ENCODE peak calls at places on chromosomes 16 and 17, in ten cellular contexts. I, L, Q, G, C, Z, D, X, R and P are unnamed samples.

GRCh38 chr16:88368036-88368435 is 14.7 kb upstream of the ZNF469 start:
- DNase-seq in I (no peak), L (no peak), Q (no peak), G (no peak), C (no peak), Z (no peak), D (no peak), X (no peak), R (no peak), P (no peak)

GRCh38 chr16:27819881-27820610 is 243.5 kb downstream of the GSG1L start:
- DNase-seq in I (no peak), L (no peak), Q (no peak), G (no peak), C (no peak), Z (no peak), D (no peak), X (no peak), R (no peak), P (no peak)

GRCh38 chr17:47719411-47720152 is 13.5 kb upstream of the TBX21 start:
- DNase-seq in I (no peak), L (peak), Q (no peak), G (no peak), C (peak), Z (no peak), D (peak), X (peak), R (peak), P (peak)

GRCh38 chr16:1560866-1561265 is 27.4 kb downstream of the TMEM204 start:
- DNase-seq in I (no peak), L (no peak), Q (no peak), G (no peak), C (no peak), Z (no peak), D (no peak), X (no peak), R (no peak), P (no peak)

GRCh38 chr16:57689772-57690558 is 4.6 kb upstream of the DRC7 start:
- DNase-seq in I (peak), L (no peak), Q (no peak), G (no peak), C (peak), Z (peak), D (no peak), X (no peak), R (no peak), P (no peak)

GRCh38 chr17:79920751-79921410 is 81.6 kb upstream of the CBX4 start:
- DNase-seq in I (no peak), L (no peak), Q (no peak), G (no peak), C (no peak), Z (no peak), D (no peak), X (no peak), R (no peak), P (no peak)

GRCh38 chr16:72903176-72903575 is 144.8 kb downstream of the ZFHX3 start:
- DNase-seq in I (no peak), L (no peak), Q (no peak), G (no peak), C (no peak), Z (no peak), D (no peak), X (no peak), R (no peak), P (no peak)

GRCh38 chr16:14004719-14005315 is 66.3 kb upstream of the MRTFB start:
- DNase-seq in I (no peak), L (no peak), Q (no peak), G (no peak), C (no peak), Z (no peak), D (no peak), X (no peak), R (peak), P (peak)

GRCh38 chr16:67173808-67174705 is 3.7 kb downstream of the NOL3 start:
- DNase-seq in I (peak), L (no peak), Q (peak), G (peak), C (peak), Z (peak), D (no peak), X (peak), R (peak), P (peak)

GRCh38 chr17:29760279-29760721 is 137.6 kb upstream of the CORO6 start:
- DNase-seq in I (no peak), L (no peak), Q (no peak), G (no peak), C (peak), Z (peak), D (no peak), X (peak), R (peak), P (peak)

GRCh38 chr17:2235792-2236365 is 67.7 kb downstream of the SMG6 start:
- DNase-seq in I (no peak), L (no peak), Q (no peak), G (no peak), C (peak), Z (no peak), D (no peak), X (no peak), R (peak), P (no peak)

GRCh38 chr16:12754824-12755543 is 48.7 kb downstream of the CPPED1 start:
- DNase-seq in I (no peak), L (peak), Q (no peak), G (no peak), C (no peak), Z (no peak), D (no peak), X (peak), R (peak), P (peak)

GRCh38 chr17:79305831-79306687 is 231.4 kb downstream of the ENGASE start:
- DNase-seq in I (no peak), L (no peak), Q (no peak), G (no peak), C (peak), Z (no peak), D (no peak), X (no peak), R (no peak), P (peak)

GRCh38 chr17:27544350-27545131 is 86.4 kb upstream of the LGALS9 start:
- DNase-seq in I (no peak), L (no peak), Q (no peak), G (no peak), C (peak), Z (no peak), D (no peak), X (no peak), R (no peak), P (no peak)

GRCh38 chr16:8110572-8111514 is 479.5 kb downstream of the TMEM114 start:
- DNase-seq in I (no peak), L (no peak), Q (no peak), G (no peak), C (no peak), Z (no peak), D (no peak), X (no peak), R (no peak), P (no peak)

GRCh38 chr17:394718-395095 is 42.1 kb upstream of the RPH3AL start:
- DNase-seq in I (no peak), L (no peak), Q (no peak), G (no peak), C (no peak), Z (no peak), D (no peak), X (no peak), R (no peak), P (no peak)

GRCh38 chr16:86455116-86455515 is 55.2 kb upstream of the FOXF1 start:
- DNase-seq in I (no peak), L (peak), Q (no peak), G (no peak), C (peak), Z (no peak), D (peak), X (peak), R (peak), P (peak)

GRCh38 chr16:54493594-54493993 is 207.0 kb upstream of the IRX3 start:
- DNase-seq in I (no peak), L (no peak), Q (no peak), G (no peak), C (no peak), Z (no peak), D (no peak), X (no peak), R (peak), P (no peak)

GRCh38 chr16:84741351-84741791 is 41.6 kb downstream of the USP10 start:
- DNase-seq in I (no peak), L (no peak), Q (no peak), G (no peak), C (peak), Z (no peak), D (no peak), X (no peak), R (peak), P (peak)

GRCh38 chr17:49707246-49707607 is 537 bp downstream of the SLC35B1 start:
- DNase-seq in I (no peak), L (no peak), Q (no peak), G (no peak), C (no peak), Z (no peak), D (no peak), X (no peak), R (peak), P (no peak)

GRCh38 chr17:44901323-44901965 is 2.2 kb upstream of the EFTUD2 start:
- DNase-seq in I (no peak), L (peak), Q (no peak), G (no peak), C (peak), Z (peak), D (no peak), X (peak), R (peak), P (peak)

DNA sequence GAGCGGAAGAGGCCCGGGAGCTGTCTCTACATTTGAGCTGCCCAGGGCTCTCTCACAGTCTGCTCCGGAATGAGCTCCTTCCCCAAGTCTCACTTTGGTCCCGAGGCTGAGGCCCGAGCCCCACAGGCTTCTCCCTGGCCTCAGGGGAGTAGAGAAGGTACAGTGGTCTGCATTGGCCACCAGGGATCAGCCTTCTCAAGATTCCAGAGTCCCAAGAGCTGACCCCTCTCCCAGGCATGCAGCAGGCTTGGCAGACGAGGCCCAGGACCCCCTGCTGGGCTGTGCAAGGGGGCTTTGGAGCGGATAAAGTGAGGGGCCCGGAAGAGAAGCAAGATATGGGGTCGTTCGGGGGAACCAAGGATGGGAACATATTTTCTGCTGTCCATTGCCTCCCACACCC is 3.1 kb downstream of the PRSS27 start:
- DNase-seq in I (no peak), L (no peak), Q (no peak), G (no peak), C (no peak), Z (no peak), D (no peak), X (no peak), R (no peak), P (no peak)
- H3K4me3 ChIP-seq in I (no peak), L (no peak), Q (no peak), G (no peak), C (no peak), Z (no peak), D (no peak), X (no peak), R (no peak), P (no peak)

DNA sequence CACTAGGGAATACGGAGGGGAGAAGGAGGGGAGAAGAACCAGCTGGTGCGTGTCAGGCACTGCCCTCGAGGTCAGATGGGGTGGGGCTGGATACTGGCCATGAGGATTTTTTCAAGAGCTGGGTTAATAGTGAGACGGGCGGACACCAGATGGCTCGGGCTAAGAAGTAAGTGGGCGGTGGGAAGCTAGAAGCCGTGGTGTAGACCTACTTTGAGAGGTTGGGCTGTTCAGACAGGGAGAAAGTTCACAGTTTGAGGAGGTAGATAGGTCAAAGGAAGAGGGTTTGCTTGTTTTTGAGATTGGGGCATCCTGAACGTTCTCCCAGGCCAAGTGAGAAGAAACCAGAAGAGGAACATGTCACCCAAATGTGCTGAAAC is 303.9 kb downstream of the SEC14L1 start:
- DNase-seq in I (peak), L (no peak), Q (no peak), G (no peak), C (peak), Z (no peak), D (no peak), X (no peak), R (peak), P (peak)
- TF ChIP-seq CTCF in I (no peak), L (no peak), Q (no peak), G (no peak), C (no peak), Z (no peak), D (no peak), X (no peak), R (no peak), P (no peak)

GRCh38 chr17:57654040-57654775 is 90.9 kb downstream of the CCDC182 start:
- DNase-seq in I (no peak), L (no peak), Q (no peak), G (no peak), C (no peak), Z (no peak), D (no peak), X (no peak), R (no peak), P (no peak)
- H3K4me3 ChIP-seq in I (no peak), L (no peak), Q (no peak), G (no peak), C (no peak), Z (no peak), D (no peak), X (no peak), R (no peak), P (no peak)

GRCh38 chr16:4352843-4353242 is 1.7 kb upstream of the PAM16 start:
- DNase-seq in I (no peak), L (no peak), Q (no peak), G (no peak), C (no peak), Z (no peak), D (no peak), X (no peak), R (no peak), P (no peak)

GRCh38 chr16:4349332-4349731 is 1.8 kb downstream of the PAM16 start:
- DNase-seq in I (no peak), L (no peak), Q (no peak), G (no peak), C (no peak), Z (no peak), D (no peak), X (no peak), R (no peak), P (no peak)

GRCh38 chr16:4351880-4352279 is 759 bp upstream of the PAM16 start:
- DNase-seq in I (peak), L (no peak), Q (no peak), G (no peak), C (peak), Z (no peak), D (no peak), X (peak), R (peak), P (no peak)

GRCh38 chr16:4350365-4350786 is 745 bp downstream of the PAM16 start:
- DNase-seq in I (no peak), L (no peak), Q (no peak), G (no peak), C (no peak), Z (no peak), D (no peak), X (no peak), R (no peak), P (no peak)

GRCh38 chr16:4350787-4351659 is at the start of gene PAM16:
- DNase-seq in I (peak), L (peak), Q (peak), G (peak), C (peak), Z (peak), D (peak), X (peak), R (peak), P (peak)
- TF ChIP-seq CTCF in I (no peak), L (no peak), Q (no peak), G (peak), C (no peak), Z (no peak), D (peak), X (no peak), R (no peak), P (no peak)

DNA sequence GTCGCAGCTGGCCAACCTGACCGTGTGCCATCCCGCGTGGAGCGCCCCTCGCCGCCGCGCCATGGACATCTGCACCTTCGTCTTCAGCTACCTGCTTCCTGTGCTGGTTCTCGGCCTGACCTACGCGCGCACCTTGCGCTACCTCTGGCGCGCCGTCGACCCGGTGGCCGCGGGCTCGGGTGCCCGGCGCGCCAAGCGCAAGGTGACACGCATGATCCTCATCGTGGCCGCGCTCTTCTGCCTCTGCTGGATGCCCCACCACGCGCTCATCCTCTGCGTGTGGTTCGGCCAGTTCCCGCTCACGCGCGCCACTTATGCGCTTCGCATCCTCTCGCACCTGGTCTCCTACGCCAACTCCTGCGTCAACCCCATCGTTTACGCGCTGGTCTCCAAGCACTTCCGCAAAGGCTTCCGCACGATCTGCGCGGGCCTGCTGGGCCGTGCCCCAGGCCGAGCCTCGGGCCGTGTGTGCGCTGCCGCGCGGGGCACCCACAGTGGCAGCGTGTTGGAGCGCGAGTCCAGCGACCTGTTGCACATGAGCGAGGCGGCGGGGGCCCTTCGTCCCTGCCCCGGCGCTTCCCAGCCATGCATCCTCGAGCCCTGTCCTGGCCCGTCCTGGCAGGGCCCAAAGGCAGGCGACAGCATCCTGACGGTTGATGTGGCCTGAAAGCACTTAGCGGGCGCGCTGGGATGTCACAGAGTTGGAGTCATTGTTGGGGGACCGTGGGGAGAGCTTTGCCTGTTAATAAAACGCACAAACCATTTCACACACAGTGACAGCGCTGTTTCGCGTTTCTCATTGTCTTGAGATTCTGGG is 2.0 kb upstream of the ZACN start:
- DNase-seq in I (no peak), L (no peak), Q (no peak), G (no peak), C (no peak), Z (peak), D (no peak), X (no peak), R (peak), P (no peak)
- H3K4me3 ChIP-seq in I (no peak), L (no peak), Q (no peak), G (no peak), C (no peak), Z (peak), D (no peak), X (no peak), R (no peak), P (no peak)

DNA sequence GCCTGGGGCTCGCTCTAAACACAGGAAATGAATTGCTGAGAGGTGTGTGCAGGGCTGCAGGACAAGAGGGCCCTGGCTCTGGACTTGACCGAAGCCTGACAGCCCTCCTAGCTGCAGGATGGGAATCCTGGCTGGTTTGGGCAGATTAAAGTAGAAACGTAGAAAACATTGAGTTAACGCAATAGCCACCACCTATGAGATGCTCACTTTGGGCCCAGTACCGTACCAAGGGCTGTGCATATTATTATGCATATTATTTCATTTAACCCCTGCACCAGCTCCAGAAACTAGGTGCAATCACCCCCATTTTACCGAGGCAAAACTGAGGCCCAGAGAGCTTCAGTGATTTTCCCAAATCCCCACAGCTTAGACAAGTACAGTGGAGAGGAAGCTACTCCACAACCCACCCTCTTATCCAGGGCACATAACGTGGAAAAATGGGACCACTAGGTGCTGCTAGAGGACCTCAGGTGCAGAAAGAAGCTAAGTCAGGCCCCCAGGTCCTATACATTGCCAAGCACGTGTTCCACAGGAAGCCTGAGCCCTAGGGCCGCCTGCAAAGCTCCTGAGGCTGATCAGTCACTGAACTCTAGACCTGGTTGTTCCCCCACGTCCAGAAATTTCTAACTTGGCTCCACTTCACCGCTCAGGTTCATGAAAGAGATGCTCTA is 79.2 kb downstream of the MYH11 start:
- DNase-seq in I (no peak), L (no peak), Q (no peak), G (no peak), C (peak), Z (no peak), D (no peak), X (peak), R (peak), P (peak)
- TF ChIP-seq CTCF in I (no peak), L (peak), Q (no peak), G (peak), C (peak), Z (peak), D (peak), X (peak), R (peak), P (peak)

GRCh38 chr17:61469474-61469873 is 17.3 kb downstream of the TBX4 start:
- DNase-seq in I (no peak), L (no peak), Q (peak), G (no peak), C (no peak), Z (peak), D (no peak), X (no peak), R (no peak), P (no peak)

GRCh38 chr17:61467416-61468262 is 15.4 kb downstream of the TBX4 start:
- DNase-seq in I (no peak), L (no peak), Q (peak), G (no peak), C (peak), Z (peak), D (no peak), X (peak), R (peak), P (peak)

GRCh38 chr17:61469949-61470348 is 17.7 kb downstream of the TBX4 start:
- DNase-seq in I (no peak), L (no peak), Q (no peak), G (no peak), C (no peak), Z (no peak), D (no peak), X (no peak), R (no peak), P (no peak)

GRCh38 chr17:61468263-61468907 is 16.2 kb downstream of the TBX4 start:
- DNase-seq in I (no peak), L (no peak), Q (peak), G (no peak), C (no peak), Z (peak), D (no peak), X (no peak), R (no peak), P (peak)

GRCh38 chr17:61470530-61471136 is 18.4 kb downstream of the TBX4 start:
- DNase-seq in I (no peak), L (no peak), Q (peak), G (no peak), C (no peak), Z (peak), D (no peak), X (no peak), R (no peak), P (no peak)
- H3K4me3 ChIP-seq in I (no peak), L (no peak), Q (no peak), G (no peak), C (no peak), Z (no peak), D (no peak), X (no peak), R (no peak), P (no peak)

GRCh38 chr17:74089869-74090464 is 113.5 kb upstream of the RPL38 start:
- DNase-seq in I (no peak), L (peak), Q (peak), G (no peak), C (peak), Z (peak), D (no peak), X (peak), R (peak), P (peak)
- TF ChIP-seq CTCF in I (no peak), L (peak), Q (peak), G (no peak), C (peak), Z (peak), D (peak), X (peak), R (peak), P (peak)